ENCODE peak calls at places on chromosome 21, in seven cellular contexts. One of them, this sample, is unnamed.

GRCh38 chr21:35882791-35883240 is 177.5 kb downstream of the SETD4 start:
- DNase-seq in amygdala: no peak
- DNase-seq in erythroblast: no peak
- DNase-seq in stimulated activated CD4-positive, alpha-beta T cell treated with anti-CD3 and anti-CD28 coated beads, Interleukin-4, amount 100 ng/mL, for 4 hours: no peak
- DNase-seq in cardiac muscle cell: peak
- DNase-seq in stimulated activated CD8-positive, alpha-beta memory T cell treated with anti-CD3 and anti-CD28 coated beads, Interleukin-15, amount 100 ng/mL, for 4 hours: no peak
- DNase-seq in naive B cell: no peak
- DNase-seq in this sample: no peak

GRCh38 chr21:28518620-28519019 is 474.1 kb downstream of the LTN1 start:
- DNase-seq in amygdala: no peak
- DNase-seq in erythroblast: no peak
- DNase-seq in stimulated activated CD4-positive, alpha-beta T cell treated with anti-CD3 and anti-CD28 coated beads, Interleukin-4, amount 100 ng/mL, for 4 hours: no peak
- DNase-seq in cardiac muscle cell: no peak
- DNase-seq in stimulated activated CD8-positive, alpha-beta memory T cell treated with anti-CD3 and anti-CD28 coated beads, Interleukin-15, amount 100 ng/mL, for 4 hours: no peak
- DNase-seq in naive B cell: no peak
- DNase-seq in this sample: no peak

GRCh38 chr21:28177008-28177603 is 815.6 kb downstream of the LTN1 start:
- DNase-seq in amygdala: no peak
- DNase-seq in erythroblast: no peak
- DNase-seq in stimulated activated CD4-positive, alpha-beta T cell treated with anti-CD3 and anti-CD28 coated beads, Interleukin-4, amount 100 ng/mL, for 4 hours: no peak
- DNase-seq in cardiac muscle cell: no peak
- DNase-seq in stimulated activated CD8-positive, alpha-beta memory T cell treated with anti-CD3 and anti-CD28 coated beads, Interleukin-15, amount 100 ng/mL, for 4 hours: no peak
- DNase-seq in naive B cell: no peak
- DNase-seq in this sample: no peak

GRCh38 chr21:44722701-44723100 is 11.3 kb upstream of the TSPEAR start:
- DNase-seq in amygdala: no peak
- DNase-seq in erythroblast: no peak
- DNase-seq in stimulated activated CD4-positive, alpha-beta T cell treated with anti-CD3 and anti-CD28 coated beads, Interleukin-4, amount 100 ng/mL, for 4 hours: no peak
- DNase-seq in cardiac muscle cell: no peak
- DNase-seq in stimulated activated CD8-positive, alpha-beta memory T cell treated with anti-CD3 and anti-CD28 coated beads, Interleukin-15, amount 100 ng/mL, for 4 hours: no peak
- DNase-seq in naive B cell: no peak
- DNase-seq in this sample: no peak

GRCh38 chr21:35178098-35178497 is 129.0 kb upstream of the RUNX1 start:
- DNase-seq in amygdala: no peak
- DNase-seq in erythroblast: no peak
- DNase-seq in stimulated activated CD4-positive, alpha-beta T cell treated with anti-CD3 and anti-CD28 coated beads, Interleukin-4, amount 100 ng/mL, for 4 hours: no peak
- DNase-seq in cardiac muscle cell: no peak
- DNase-seq in stimulated activated CD8-positive, alpha-beta memory T cell treated with anti-CD3 and anti-CD28 coated beads, Interleukin-15, amount 100 ng/mL, for 4 hours: no peak
- DNase-seq in naive B cell: no peak
- DNase-seq in this sample: no peak

GRCh38 chr21:23127973-23128372 is 2129.8 kb downstream of the NCAM2 start:
- DNase-seq in amygdala: no peak
- DNase-seq in erythroblast: no peak
- DNase-seq in stimulated activated CD4-positive, alpha-beta T cell treated with anti-CD3 and anti-CD28 coated beads, Interleukin-4, amount 100 ng/mL, for 4 hours: no peak
- DNase-seq in cardiac muscle cell: no peak
- DNase-seq in stimulated activated CD8-positive, alpha-beta memory T cell treated with anti-CD3 and anti-CD28 coated beads, Interleukin-15, amount 100 ng/mL, for 4 hours: no peak
- DNase-seq in naive B cell: no peak
- DNase-seq in this sample: no peak

GRCh38 chr21:38631676-38632075 is 133.4 kb upstream of the ERG start:
- DNase-seq in amygdala: no peak
- DNase-seq in erythroblast: no peak
- DNase-seq in stimulated activated CD4-positive, alpha-beta T cell treated with anti-CD3 and anti-CD28 coated beads, Interleukin-4, amount 100 ng/mL, for 4 hours: no peak
- DNase-seq in cardiac muscle cell: peak
- DNase-seq in stimulated activated CD8-positive, alpha-beta memory T cell treated with anti-CD3 and anti-CD28 coated beads, Interleukin-15, amount 100 ng/mL, for 4 hours: no peak
- DNase-seq in naive B cell: no peak
- DNase-seq in this sample: no peak

GRCh38 chr21:26842300-26842699 is 2.9 kb downstream of the ADAMTS1 start:
- DNase-seq in amygdala: no peak
- DNase-seq in erythroblast: no peak
- DNase-seq in stimulated activated CD4-positive, alpha-beta T cell treated with anti-CD3 and anti-CD28 coated beads, Interleukin-4, amount 100 ng/mL, for 4 hours: no peak
- DNase-seq in cardiac muscle cell: peak
- DNase-seq in stimulated activated CD8-positive, alpha-beta memory T cell treated with anti-CD3 and anti-CD28 coated beads, Interleukin-15, amount 100 ng/mL, for 4 hours: no peak
- DNase-seq in naive B cell: no peak
- DNase-seq in this sample: no peak

GRCh38 chr21:44005593-44005992 is 6.5 kb upstream of the TRAPPC10 start:
- DNase-seq in amygdala: no peak
- DNase-seq in erythroblast: no peak
- DNase-seq in stimulated activated CD4-positive, alpha-beta T cell treated with anti-CD3 and anti-CD28 coated beads, Interleukin-4, amount 100 ng/mL, for 4 hours: no peak
- DNase-seq in cardiac muscle cell: no peak
- DNase-seq in stimulated activated CD8-positive, alpha-beta memory T cell treated with anti-CD3 and anti-CD28 coated beads, Interleukin-15, amount 100 ng/mL, for 4 hours: no peak
- DNase-seq in naive B cell: no peak
- DNase-seq in this sample: no peak

GRCh38 chr21:41953831-41954653 is at the start of gene C2CD2:
- DNase-seq in amygdala: no peak
- DNase-seq in erythroblast: peak
- DNase-seq in stimulated activated CD4-positive, alpha-beta T cell treated with anti-CD3 and anti-CD28 coated beads, Interleukin-4, amount 100 ng/mL, for 4 hours: peak
- DNase-seq in cardiac muscle cell: peak
- DNase-seq in stimulated activated CD8-positive, alpha-beta memory T cell treated with anti-CD3 and anti-CD28 coated beads, Interleukin-15, amount 100 ng/mL, for 4 hours: no peak
- DNase-seq in naive B cell: no peak
- DNase-seq in this sample: no peak

GRCh38 chr21:23886828-23887708 is 1720.2 kb downstream of the MRPL39 start:
- DNase-seq in amygdala: no peak
- DNase-seq in erythroblast: no peak
- DNase-seq in stimulated activated CD4-positive, alpha-beta T cell treated with anti-CD3 and anti-CD28 coated beads, Interleukin-4, amount 100 ng/mL, for 4 hours: no peak
- DNase-seq in cardiac muscle cell: no peak
- DNase-seq in stimulated activated CD8-positive, alpha-beta memory T cell treated with anti-CD3 and anti-CD28 coated beads, Interleukin-15, amount 100 ng/mL, for 4 hours: no peak
- DNase-seq in naive B cell: no peak
- DNase-seq in this sample: no peak

GRCh38 chr21:31593161-31593560 is 66.3 kb upstream of the SOD1 start:
- DNase-seq in amygdala: peak
- DNase-seq in erythroblast: no peak
- DNase-seq in stimulated activated CD4-positive, alpha-beta T cell treated with anti-CD3 and anti-CD28 coated beads, Interleukin-4, amount 100 ng/mL, for 4 hours: no peak
- DNase-seq in cardiac muscle cell: no peak
- DNase-seq in stimulated activated CD8-positive, alpha-beta memory T cell treated with anti-CD3 and anti-CD28 coated beads, Interleukin-15, amount 100 ng/mL, for 4 hours: no peak
- DNase-seq in naive B cell: no peak
- DNase-seq in this sample: no peak

GRCh38 chr21:31092867-31093266 is 54.6 kb upstream of the KRTAP19-8 start:
- DNase-seq in amygdala: no peak
- DNase-seq in erythroblast: no peak
- DNase-seq in stimulated activated CD4-positive, alpha-beta T cell treated with anti-CD3 and anti-CD28 coated beads, Interleukin-4, amount 100 ng/mL, for 4 hours: no peak
- DNase-seq in cardiac muscle cell: no peak
- DNase-seq in stimulated activated CD8-positive, alpha-beta memory T cell treated with anti-CD3 and anti-CD28 coated beads, Interleukin-15, amount 100 ng/mL, for 4 hours: no peak
- DNase-seq in naive B cell: no peak
- DNase-seq in this sample: no peak

GRCh38 chr21:14119038-14119437 is 91.7 kb downstream of the LIPI start:
- DNase-seq in amygdala: no peak
- DNase-seq in erythroblast: no peak
- DNase-seq in stimulated activated CD4-positive, alpha-beta T cell treated with anti-CD3 and anti-CD28 coated beads, Interleukin-4, amount 100 ng/mL, for 4 hours: no peak
- DNase-seq in cardiac muscle cell: no peak
- DNase-seq in stimulated activated CD8-positive, alpha-beta memory T cell treated with anti-CD3 and anti-CD28 coated beads, Interleukin-15, amount 100 ng/mL, for 4 hours: no peak
- DNase-seq in naive B cell: no peak
- DNase-seq in this sample: no peak